ENCODE peak calls at places on chromosome 18, in four cellular contexts. E is IMR-90, J is H1, B is trophoblast cell. R is an unnamed sample. For H3K27me3, the result is how much of the 10 kb centered on the place peaks cover.

GRCh38 chr18:57666818-57667497 is 45.3 kb upstream of the NARS1 start:
- DNase-seq in E (peak), B (peak), J (no peak), R (peak)

GRCh38 chr18:14189858-14190257 is 57.6 kb upstream of the ZNF519 start:
- DNase-seq in E (no peak), B (no peak), J (no peak), R (no peak)

GRCh38 chr18:13264986-13265900 is 46.7 kb downstream of the LDLRAD4 start:
- DNase-seq in B (no peak), J (no peak), E (no peak), R (no peak)

GRCh38 chr18:68520406-68521075 is 194.4 kb downstream of the TMX3 start:
- DNase-seq in B (no peak), J (no peak), E (peak), R (peak)

GRCh38 chr18:41719808-41720207 is 235.2 kb upstream of the PIK3C3 start:
- DNase-seq in B (no peak), E (no peak), J (no peak), R (peak)

GRCh38 chr18:59268127-59268721 is 5.0 kb downstream of the RAX start:
- DNase-seq in J (no peak), B (no peak), E (no peak), R (no peak)

GRCh38 chr18:51275712-51276473 is 78.4 kb upstream of the MEX3C start:
- DNase-seq in E (peak), J (no peak), B (no peak), R (peak)

GRCh38 chr18:56096861-56097260 is 508.9 kb upstream of the TCF4 start:
- DNase-seq in J (no peak), B (no peak), E (no peak), R (no peak)

GRCh38 chr18:4068552-4069158 is 386.5 kb downstream of the DLGAP1 start:
- DNase-seq in B (peak), E (peak), J (no peak), R (peak)

GRCh38 chr18:54416459-54416858 is 58.8 kb downstream of the C18orf54 start:
- DNase-seq in E (peak), J (no peak), B (no peak), R (peak)

GRCh38 chr18:12628706-12629702 is 28.9 kb downstream of the SPIRE1 start:
- DNase-seq in E (peak), B (no peak), J (no peak), R (peak)

GRCh38 chr18:77138270-77138669 is 5.7 kb upstream of the MBP start:
- DNase-seq in J (no peak), E (no peak), B (no peak), R (no peak)

GRCh38 chr18:47417807-47418206 is 166.3 kb upstream of the SKOR2 start:
- DNase-seq in B (no peak), E (no peak), J (no peak), R (no peak)

GRCh38 chr18:47254341-47254939 is 3.0 kb upstream of the SKOR2 start:
- DNase-seq in J (no peak), B (peak), E (peak), R (peak)

GRCh38 chr18:13725566-13726227 is 661 bp downstream of the FAM210A start:
- DNase-seq in E (peak), B (no peak), J (no peak), R (peak)

GRCh38 chr18:70289351-70290330 is 796 bp downstream of the SOCS6 start:
- DNase-seq in E (peak), J (no peak), B (peak), R (peak)

GRCh38 chr18:10912790-10913560 is 236.4 kb downstream of the PIEZO2 start:
- DNase-seq in B (no peak), J (no peak), E (peak), R (peak)

GRCh38 chr18:3062798-3063563 is 50.0 kb upstream of the LPIN2 start:
- DNase-seq in B (peak), E (peak), J (no peak), R (peak)

GRCh38 chr18:2050016-2050415 is 521.3 kb downstream of the METTL4 start:
- DNase-seq in E (no peak), J (no peak), B (no peak), R (no peak)

GRCh38 chr18:54229660-54230059 is 5.2 kb upstream of the MBD2 start:
- DNase-seq in E (no peak), B (no peak), J (no peak), R (no peak)

GRCh38 chr18:59512025-59512710 is 153.1 kb upstream of the LMAN1 start:
- DNase-seq in J (no peak), B (no peak), E (no peak), R (no peak)

GRCh38 chr18:12701161-12701560 is 1.4 kb downstream of the CEP76 start:
- DNase-seq in B (no peak), J (no peak), E (peak), R (no peak)

GRCh38 chr18:34923911-34924310 is 117.3 kb upstream of the MAPRE2 start:
- DNase-seq in B (no peak), J (no peak), E (no peak), R (no peak)

GRCh38 chr18:8262221-8262620 is 347.0 kb upstream of the RAB12 start:
- DNase-seq in E (no peak), J (no peak), B (no peak), R (no peak)
- H3K18ac ChIP-seq in E (no peak), J (no peak), B (no peak), R (no peak)

GRCh38 chr18:6413554-6414117 is 1.1 kb downstream of the L3MBTL4 start:
- DNase-seq in J (no peak), E (no peak), B (no peak), R (no peak)

GRCh38 chr18:6414118-6414722 is 491 bp downstream of the L3MBTL4 start:
- DNase-seq in J (no peak), E (no peak), B (no peak), R (peak)

GRCh38 chr18:6411367-6411766 is 3.3 kb downstream of the L3MBTL4 start:
- DNase-seq in B (no peak), E (no peak), J (no peak), R (no peak)

GRCh38 chr18:6412933-6413472 is 1.7 kb downstream of the L3MBTL4 start:
- DNase-seq in E (no peak), J (no peak), B (no peak), R (no peak)

GRCh38 chr18:6414723-6415362 is at the start of gene L3MBTL4:
- DNase-seq in E (no peak), B (peak), J (no peak), R (no peak)
- H4K8ac ChIP-seq in E (no peak), B (peak), J (peak), R (peak)

DNA sequence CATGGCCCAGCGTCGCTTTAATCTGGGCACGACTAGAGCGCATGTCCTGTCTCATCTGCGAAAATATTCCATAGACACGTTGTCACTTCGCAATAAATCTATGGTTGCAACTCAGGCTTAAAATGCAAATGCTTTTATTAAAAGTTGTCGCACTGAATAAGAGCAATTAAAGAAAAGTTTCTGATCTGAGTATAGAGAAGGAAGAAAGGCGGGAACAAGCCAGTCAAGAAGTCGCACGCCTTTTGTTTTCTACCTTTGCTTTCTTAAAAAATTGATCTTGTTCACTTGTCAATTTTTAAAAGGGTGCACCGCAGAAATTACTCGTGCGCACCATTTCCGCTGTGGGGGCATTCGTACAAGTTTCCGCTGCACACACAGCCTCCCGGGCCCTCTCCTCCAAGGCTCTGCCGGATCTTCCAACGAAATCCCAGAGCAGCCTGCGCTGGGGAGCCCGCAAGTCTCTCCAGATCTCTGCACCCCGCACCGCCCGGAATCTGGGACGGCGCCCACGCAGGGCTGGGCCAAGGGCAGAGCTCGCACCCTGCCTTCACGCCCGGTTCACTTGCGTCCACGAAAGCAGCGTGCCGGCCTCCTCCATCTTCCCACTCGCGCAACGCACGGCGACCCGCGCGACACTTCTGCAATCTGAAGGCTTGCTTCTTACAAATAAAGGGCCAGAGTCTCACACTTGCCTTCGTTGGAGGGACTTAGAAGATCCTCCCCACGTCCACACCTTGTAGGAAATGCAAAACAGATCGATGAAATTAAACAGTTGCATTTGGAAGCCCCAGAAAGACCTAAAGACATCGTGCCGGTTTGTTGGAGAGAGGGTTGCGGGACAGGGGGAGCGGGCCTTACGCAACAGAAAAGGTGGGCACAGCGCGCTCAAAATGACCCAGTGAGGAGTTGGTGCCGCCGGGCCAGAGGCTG is 2.7 kb upstream of the SALL3 start:
- DNase-seq in E (no peak), J (no peak), B (no peak), R (no peak)
- H3K27me3 ChIP-seq in E (half or more), J (half or more), B (half or more), R (half or more)

GRCh38 chr18:9537638-9538037 is 62.3 kb downstream of the RALBP1 start:
- DNase-seq in B (no peak), E (no peak), J (no peak), R (no peak)

GRCh38 chr18:9531791-9532410 is 56.6 kb downstream of the RALBP1 start:
- DNase-seq in B (peak), J (no peak), E (peak), R (no peak)

GRCh38 chr18:9534844-9535243 is 59.5 kb downstream of the RALBP1 start:
- DNase-seq in B (no peak), J (no peak), E (no peak), R (no peak)

GRCh38 chr18:9536354-9537152 is 61.2 kb downstream of the RALBP1 start:
- DNase-seq in B (no peak), J (no peak), E (peak), R (no peak)

DNA sequence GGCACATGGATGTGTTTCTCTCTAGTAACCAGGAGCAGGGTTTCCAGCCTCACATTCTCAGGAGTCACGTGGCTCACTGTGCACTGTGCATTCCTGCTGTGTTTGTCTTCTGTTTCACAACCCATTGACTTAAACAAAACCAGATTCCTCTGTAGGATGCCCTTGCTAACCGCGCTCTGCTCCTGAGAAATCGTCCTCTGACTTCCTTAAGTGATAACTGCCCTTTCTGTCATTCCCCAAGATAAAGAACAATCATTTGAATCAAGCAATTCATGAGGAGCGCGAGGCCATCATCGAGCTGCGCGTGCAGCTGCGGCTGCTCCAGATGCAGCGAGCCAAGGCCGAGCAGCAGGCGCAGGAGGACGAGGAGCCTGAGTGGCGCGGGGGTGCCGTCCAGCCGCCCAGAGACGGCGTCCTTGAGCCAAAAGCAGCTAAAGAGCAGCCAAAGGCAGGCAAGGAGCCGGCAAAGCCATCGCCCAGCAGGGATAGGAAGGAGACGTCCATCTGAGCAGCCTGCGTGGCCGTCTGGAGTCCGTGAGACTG is 60.2 kb downstream of the RALBP1 start:
- DNase-seq in J (no peak), B (peak), E (peak), R (peak)
- H3K18ac ChIP-seq in J (no peak), B (peak), E (no peak), R (no peak)

GRCh38 chr18:62596145-62597005 is 73.5 kb downstream of the ZCCHC2 start:
- DNase-seq in J (no peak), B (peak), E (no peak), R (peak)
- H4K8ac ChIP-seq in J (peak), B (no peak), E (no peak), R (no peak)

R was measured in mesenchymal stem cell.